ENCODE peak calls at places on chromosome 4, in four cellular contexts. P, U, T and K are unnamed samples.

GRCh38 chr4:179353791-179354190 is 1911.6 kb upstream of the AGA start:
- DNase-seq in P (no peak), U (no peak), T (no peak), K (no peak)

GRCh38 chr4:2787230-2788100 is 5.4 kb upstream of the SH3BP2 start:
- DNase-seq in P (no peak), U (no peak), T (no peak), K (peak)

GRCh38 chr4:178414881-178415446 is 972.7 kb upstream of the AGA start:
- DNase-seq in P (no peak), U (no peak), T (no peak), K (no peak)

GRCh38 chr4:26356067-26356466 is 35.3 kb downstream of the RBPJ start:
- DNase-seq in P (no peak), U (peak), T (no peak), K (no peak)

GRCh38 chr4:95142877-95143412 is 385.2 kb downstream of the BMPR1B start:
- DNase-seq in P (no peak), U (no peak), T (no peak), K (no peak)

GRCh38 chr4:40607224-40607623 is 22.4 kb downstream of the RBM47 start:
- DNase-seq in P (no peak), U (peak), T (no peak), K (no peak)

GRCh38 chr4:72553540-72553939 is 15.5 kb downstream of the ADAMTS3 start:
- DNase-seq in P (no peak), U (no peak), T (no peak), K (no peak)

GRCh38 chr4:1087371-1087770 is 26.0 kb downstream of the RNF212 start:
- DNase-seq in P (no peak), U (no peak), T (no peak), K (no peak)

GRCh38 chr4:176334066-176334465 is 14.3 kb downstream of the SPCS3 start:
- DNase-seq in P (no peak), U (no peak), T (no peak), K (no peak)

GRCh38 chr4:98110214-98110613 is 33.1 kb downstream of the STPG2 start:
- DNase-seq in P (no peak), U (no peak), T (no peak), K (no peak)

GRCh38 chr4:40570348-40571077 is 59.2 kb downstream of the RBM47 start:
- DNase-seq in P (no peak), U (no peak), T (no peak), K (no peak)

GRCh38 chr4:26263165-26263564 is 57.6 kb upstream of the RBPJ start:
- DNase-seq in P (no peak), U (no peak), T (no peak), K (no peak)

GRCh38 chr4:73662709-73663546 is 42.7 kb upstream of the RASSF6 start:
- DNase-seq in P (peak), U (peak), T (peak), K (no peak)

GRCh38 chr4:182931691-182932297 is 14.6 kb upstream of the DCTD start:
- DNase-seq in P (no peak), U (peak), T (no peak), K (no peak)

GRCh38 chr4:94849901-94850300 is 92.1 kb downstream of the BMPR1B start:
- DNase-seq in P (no peak), U (no peak), T (no peak), K (no peak)

GRCh38 chr4:143411527-143412480 is 75.1 kb downstream of the GAB1 start:
- DNase-seq in P (peak), U (peak), T (peak), K (no peak)

GRCh38 chr4:10253765-10254164 is 137.2 kb upstream of the WDR1 start:
- DNase-seq in P (no peak), U (no peak), T (no peak), K (no peak)

GRCh38 chr4:104677122-104677521 is 182.4 kb upstream of the CXXC4 start:
- DNase-seq in P (peak), U (no peak), T (peak), K (no peak)

GRCh38 chr4:10461091-10461849 is 4.0 kb upstream of the ZNF518B start:
- DNase-seq in P (peak), U (peak), T (no peak), K (peak)

GRCh38 chr4:108172780-108173598 is 4.3 kb upstream of the LEF1 start:
- DNase-seq in P (peak), U (no peak), T (peak), K (no peak)

GRCh38 chr4:2266181-2266580 is 4.3 kb upstream of the MXD4 start:
- DNase-seq in P (no peak), U (peak), T (no peak), K (peak)

GRCh38 chr4:52551487-52551886 is 107.6 kb downstream of the USP46 start:
- DNase-seq in P (no peak), U (no peak), T (no peak), K (no peak)

GRCh38 chr4:15376594-15376993 is 51.2 kb upstream of the C1QTNF7 start:
- DNase-seq in P (no peak), U (no peak), T (no peak), K (no peak)

GRCh38 chr4:6986781-6987565 is 56.2 kb upstream of the TADA2B start:
- DNase-seq in P (peak), U (peak), T (peak), K (peak)

GRCh38 chr4:176034498-176034897 is 31.1 kb upstream of the WDR17 start:
- DNase-seq in P (no peak), U (peak), T (no peak), K (no peak)

GRCh38 chr4:140117946-140118345 is 36.0 kb downstream of the MAML3 start:
- DNase-seq in P (no peak), U (no peak), T (no peak), K (no peak)

GRCh38 chr4:121669163-121669550 is 27.6 kb downstream of the ANXA5 start:
- DNase-seq in P (no peak), U (peak), T (no peak), K (no peak)

GRCh38 chr4:116217781-116218180 is 867.6 kb downstream of the TRAM1L1 start:
- DNase-seq in P (no peak), U (no peak), T (no peak), K (no peak)